ENCODE peak calls at places on chromosomes 6 and 20, in nine cellular contexts. R is KG1; T is mucosa of gallbladder; X is SJCRH30; J is AG08396; Q is cardiac muscle cell; M is caudate nucleus; S is gastrocnemius medialis; B is activated naive CD4-positive, alpha-beta T cell treated with anti-CD3 and anti-CD28 coated beads for 36 hours. F is an unnamed sample.

GRCh38 chr6:25041676-25042598 is 106.2 kb upstream of the RIPOR2 start:
- DNase-seq in R (peak), T (no peak), X (no peak), J (no peak), Q (no peak), M (no peak), S (no peak), B (peak), F (no peak)

GRCh38 chr6:14102330-14102729 is 15.2 kb upstream of the CD83 start:
- DNase-seq in R (no peak), T (no peak), X (no peak), J (no peak), Q (no peak), M (no peak), S (no peak), B (no peak), F (no peak)

GRCh38 chr6:13978787-13979186 is 54.0 kb downstream of the RNF182 start:
- DNase-seq in R (no peak), T (no peak), X (no peak), J (no peak), Q (no peak), M (no peak), S (no peak), B (no peak), F (no peak)

GRCh38 chr6:142900467-142900961 is 44.5 kb downstream of the HIVEP2 start:
- DNase-seq in R (no peak), T (no peak), X (no peak), J (no peak), Q (peak), M (peak), S (no peak), B (peak), F (no peak)

GRCh38 chr20:12623870-12624269 is 384.9 kb upstream of the SPTLC3 start:
- DNase-seq in R (no peak), T (no peak), X (no peak), J (no peak), Q (no peak), M (no peak), S (no peak), B (no peak), F (no peak)

GRCh38 chr20:35515341-35515740 is 14.1 kb downstream of the C20orf173 start:
- DNase-seq in R (no peak), T (no peak), X (no peak), J (no peak), Q (no peak), M (no peak), S (no peak), B (no peak), F (no peak)

GRCh38 chr6:126976263-126976797 is 142.1 kb upstream of the RSPO3 start:
- DNase-seq in R (no peak), T (no peak), X (peak), J (no peak), Q (no peak), M (no peak), S (no peak), B (no peak), F (no peak)

GRCh38 chr20:38979842-38980241 is 17.7 kb downstream of the DHX35 start:
- DNase-seq in R (no peak), T (no peak), X (no peak), J (no peak), Q (no peak), M (no peak), S (no peak), B (no peak), F (no peak)

GRCh38 chr20:46539113-46539512 is 11.3 kb downstream of the OCSTAMP start:
- DNase-seq in R (no peak), T (no peak), X (no peak), J (no peak), Q (no peak), M (no peak), S (no peak), B (no peak), F (no peak)

GRCh38 chr20:23668477-23668951 is 20.3 kb downstream of the CST4 start:
- DNase-seq in R (no peak), T (peak), X (peak), J (peak), Q (peak), M (peak), S (no peak), B (peak), F (peak)

GRCh38 chr6:1504465-1504864 is 105.2 kb upstream of the FOXC1 start:
- DNase-seq in R (no peak), T (no peak), X (no peak), J (no peak), Q (no peak), M (no peak), S (no peak), B (no peak), F (no peak)

GRCh38 chr6:150886155-150886554 is 20.7 kb downstream of the MTHFD1L start:
- DNase-seq in R (no peak), T (no peak), X (no peak), J (no peak), Q (no peak), M (no peak), S (no peak), B (no peak), F (no peak)

GRCh38 chr6:16524380-16524707 is 236.9 kb downstream of the ATXN1 start:
- DNase-seq in R (no peak), T (no peak), X (no peak), J (peak), Q (peak), M (no peak), S (no peak), B (peak), F (no peak)

GRCh38 chr20:16865406-16865805 is 117.2 kb downstream of the OTOR start:
- DNase-seq in R (no peak), T (no peak), X (peak), J (no peak), Q (no peak), M (no peak), S (no peak), B (no peak), F (no peak)

GRCh38 chr6:42406296-42407280 is 45.1 kb downstream of the TRERF1 start:
- DNase-seq in R (no peak), T (no peak), X (peak), J (no peak), Q (peak), M (no peak), S (no peak), B (no peak), F (no peak)

F was measured in T47D.